ENCODE peak calls at places on chromosome 2, in eight cellular contexts. W is T follicular helper cell, Q is NCI-H1092 treated with DMSO at 0.1 percent for 48 hours, H is fibroblast of lung, A is ovary, O is D341Med, G is HS-27A, Y is HTR-8/SVneo. B is an unnamed sample.

GRCh38 chr2:219642064-219642444 is 14.6 kb downstream of the SLC4A3 start:
- DNase-seq in W (no peak), Q (no peak), H (no peak), A (peak; percentile 60), O (no peak), G (no peak), Y (no peak), B (no peak)

GRCh38 chr2:238287702-238288649 is at the start of gene PER2:
- DNase-seq in W (peak; percentile 27), Q (peak; percentile 42), H (peak; percentile 71), A (peak; percentile 79), O (peak; percentile 61), G (no peak), Y (peak; percentile 57), B (peak; percentile 89)

GRCh38 chr2:1231664-1232063 is 181.6 kb upstream of the TPO start:
- DNase-seq in W (no peak), Q (peak; percentile 72), H (no peak), A (no peak), O (no peak), G (no peak), Y (no peak), B (no peak)

GRCh38 chr2:74292752-74293151 is 50.5 kb downstream of the SLC4A5 start:
- DNase-seq in W (no peak), Q (no peak), H (no peak), A (no peak), O (no peak), G (no peak), Y (no peak), B (no peak)

GRCh38 chr2:113840463-113840975 is 49.4 kb upstream of the ACTR3 start:
- DNase-seq in W (no peak), Q (no peak), H (no peak), A (no peak), O (no peak), G (no peak), Y (no peak), B (peak; percentile 8)

GRCh38 chr2:187959821-187960220 is 331.9 kb upstream of the GULP1 start:
- DNase-seq in W (no peak), Q (no peak), H (no peak), A (no peak), O (no peak), G (no peak), Y (no peak), B (no peak)

GRCh38 chr2:38601061-38601460 is 1.7 kb downstream of the HNRNPLL start:
- DNase-seq in W (no peak), Q (no peak), H (no peak), A (no peak), O (no peak), G (no peak), Y (no peak), B (peak; percentile 20)

GRCh38 chr2:239725551-239725890 is 299.6 kb downstream of the NDUFA10 start:
- DNase-seq in W (no peak), Q (no peak), H (no peak), A (no peak), O (peak; percentile 4), G (no peak), Y (no peak), B (no peak)

GRCh38 chr2:140506606-140507005 is 1624.2 kb downstream of the LRP1B start:
- DNase-seq in W (no peak), Q (no peak), H (peak; percentile 73), A (no peak), O (no peak), G (no peak), Y (peak; percentile 10), B (peak; percentile 74)

GRCh38 chr2:188404341-188405004 is 112.8 kb downstream of the GULP1 start:
- DNase-seq in W (no peak), Q (no peak), H (peak; percentile 8), A (no peak), O (no peak), G (no peak), Y (no peak), B (peak; percentile 57)

GRCh38 chr2:19648583-19648982 is 253.2 kb downstream of the TTC32 start:
- DNase-seq in W (no peak), Q (no peak), H (peak; percentile 90), A (no peak), O (no peak), G (peak; percentile 29), Y (peak; percentile 60), B (peak; percentile 50)

GRCh38 chr2:143505542-143505941 is 376.3 kb downstream of the ARHGAP15 start:
- DNase-seq in W (no peak), Q (no peak), H (no peak), A (no peak), O (no peak), G (no peak), Y (no peak), B (peak; percentile 75)